ENCODE peak calls at places on chromosomes 6 and 20, in nine cellular contexts. O is central memory CD8-positive, alpha-beta T cell; L is activated T-helper 1 cell treated with anti-CD3 and anti-CD28 coated beads, Interleukin-2, amount 50 U/mL, for 16 hours; S is kidney; G is AG08395; T is NCI-H2081; Q is activated gamma-delta T cell; N is NCI-H524; I is mesenchymal stem cell. B is an unnamed sample.

GRCh38 chr6:24930386-24930785 is 5.4 kb downstream of the RIPOR2 start:
- DNase-seq in I (peak), G (peak), S (no peak), T (no peak), L (no peak), N (no peak), O (no peak), Q (no peak), B (no peak)

GRCh38 chr6:23181301-23182110 is 612.1 kb downstream of the HDGFL1 start:
- DNase-seq in L (no peak), O (no peak), G (no peak), T (peak), N (peak), I (no peak), Q (no peak), S (no peak), B (peak)

GRCh38 chr6:42740725-42741124 is 5.2 kb downstream of the TBCC start:
- DNase-seq in L (no peak), Q (no peak), O (no peak), S (no peak), I (no peak), N (no peak), G (no peak), T (no peak), B (no peak)

GRCh38 chr6:90098025-90098474 is 198.6 kb downstream of the BACH2 start:
- DNase-seq in I (peak), N (no peak), L (no peak), S (peak), T (no peak), O (no peak), Q (no peak), G (peak), B (no peak)

GRCh38 chr6:119333707-119334295 is 15.8 kb downstream of the MAN1A1 start:
- DNase-seq in Q (no peak), S (no peak), G (no peak), N (peak), T (peak), O (no peak), I (no peak), L (no peak), B (peak)

GRCh38 chr20:34582911-34583310 is 24.4 kb downstream of the MAP1LC3A start:
- DNase-seq in N (no peak), L (no peak), O (no peak), Q (no peak), T (no peak), I (peak), G (no peak), S (no peak), B (no peak)

GRCh38 chr6:15366879-15367278 is 121.0 kb downstream of the JARID2 start:
- DNase-seq in Q (no peak), T (no peak), N (no peak), G (no peak), L (no peak), O (no peak), S (no peak), I (no peak), B (no peak)

GRCh38 chr6:164417537-164417936 is 891.9 kb downstream of the C6orf118 start:
- DNase-seq in Q (no peak), L (no peak), I (no peak), G (no peak), T (no peak), S (no peak), O (no peak), N (peak), B (no peak)

GRCh38 chr6:170162771-170163404 is 128.0 kb downstream of the DLL1 start:
- DNase-seq in N (peak), L (no peak), T (no peak), O (no peak), G (no peak), Q (no peak), I (no peak), S (peak), B (no peak)

GRCh38 chr20:3711418-3712043 is 869 bp downstream of the SIGLEC1 start:
- DNase-seq in G (no peak), N (no peak), S (peak), I (no peak), Q (no peak), L (no peak), T (no peak), O (no peak), B (no peak)

GRCh38 chr6:132166670-132167069 is 215.5 kb upstream of the CCN2 start:
- DNase-seq in N (no peak), Q (no peak), L (no peak), T (no peak), O (no peak), I (no peak), S (no peak), G (no peak), B (no peak)

GRCh38 chr6:10763006-10763405 is 15.4 kb downstream of the TMEM14B start:
- DNase-seq in N (no peak), I (peak), O (no peak), L (no peak), S (no peak), T (no peak), Q (no peak), G (no peak), B (no peak)

GRCh38 chr6:34630040-34630439 is 66.5 kb downstream of the ILRUN start:
- DNase-seq in S (no peak), L (no peak), Q (no peak), O (no peak), G (peak), T (no peak), N (no peak), I (peak), B (no peak)

GRCh38 chr6:14458669-14459266 is 341.2 kb downstream of the CD83 start:
- DNase-seq in T (no peak), L (no peak), I (peak), N (no peak), Q (no peak), O (no peak), G (peak), S (no peak), B (no peak)

GRCh38 chr20:2397595-2398145 is 17.0 kb downstream of the TGM6 start:
- DNase-seq in L (no peak), S (no peak), I (no peak), N (no peak), O (no peak), G (no peak), Q (no peak), T (no peak), B (no peak)

GRCh38 chr6:39792501-39793450 is 600 bp downstream of the DAAM2 start:
- DNase-seq in I (no peak), Q (no peak), S (peak), G (no peak), L (no peak), O (no peak), N (peak), T (no peak), B (no peak)

GRCh38 chr6:69732045-69732444 is 64.8 kb downstream of the LMBRD1 start:
- DNase-seq in N (no peak), Q (no peak), G (no peak), I (no peak), S (no peak), L (no peak), T (no peak), O (no peak), B (no peak)

GRCh38 chr6:79438015-79438414 is 99.2 kb downstream of the LCA5 start:
- DNase-seq in O (no peak), L (no peak), T (no peak), Q (no peak), I (no peak), G (no peak), S (no peak), N (no peak), B (no peak)

GRCh38 chr20:51653226-51653625 is 110.7 kb upstream of the NFATC2 start:
- DNase-seq in N (no peak), G (no peak), Q (no peak), I (no peak), L (no peak), S (no peak), O (no peak), T (no peak), B (no peak)

GRCh38 chr6:158686791-158687381 is 37.0 kb downstream of the SYTL3 start:
- DNase-seq in Q (no peak), O (peak), S (no peak), T (no peak), N (no peak), L (peak), I (peak), G (no peak), B (no peak)

GRCh38 chr6:160306284-160306683 is 41.9 kb upstream of the SLC22A3 start:
- DNase-seq in Q (no peak), L (no peak), G (no peak), T (no peak), I (no peak), S (no peak), O (no peak), N (no peak), B (no peak)

GRCh38 chr6:13446371-13446770 is 41.0 kb downstream of the GFOD1 start:
- DNase-seq in S (no peak), O (no peak), I (no peak), N (peak), T (no peak), Q (no peak), L (no peak), G (no peak), B (no peak)